ENCODE peak calls at places on chromosomes 6 and 20, in four cellular contexts. One of them, this sample, is unnamed.

GRCh38 chr20:49030954-49031619 is 15.0 kb upstream of the CSE1L start:
- DNase-seq in neuronal stem cell: no peak
- DNase-seq in H9: no peak
- DNase-seq in IMR-90: no peak
- DNase-seq in this sample: peak

GRCh38 chr20:11274137-11274536 is 600.3 kb upstream of the JAG1 start:
- DNase-seq in H9: no peak
- DNase-seq in IMR-90: peak
- DNase-seq in neuronal stem cell: peak
- DNase-seq in this sample: peak

GRCh38 chr6:113634352-113635163 is 222.6 kb upstream of the MARCKS start:
- DNase-seq in H9: no peak
- DNase-seq in IMR-90: peak
- DNase-seq in neuronal stem cell: no peak
- DNase-seq in this sample: peak

GRCh38 chr6:6320901-6321300 is 439 bp upstream of the F13A1 start:
- DNase-seq in neuronal stem cell: no peak
- DNase-seq in H9: peak
- DNase-seq in IMR-90: no peak
- DNase-seq in this sample: no peak

GRCh38 chr6:108353853-108354252 is 59.0 kb downstream of the AFG1L start:
- DNase-seq in H9: no peak
- DNase-seq in neuronal stem cell: no peak
- DNase-seq in IMR-90: peak
- DNase-seq in this sample: no peak

GRCh38 chr20:47660602-47660905 is 124.7 kb downstream of the SULF2 start:
- DNase-seq in neuronal stem cell: no peak
- DNase-seq in H9: no peak
- DNase-seq in IMR-90: no peak
- DNase-seq in this sample: no peak

GRCh38 chr6:9455794-9456193 is 959.1 kb downstream of the TFAP2A start:
- DNase-seq in neuronal stem cell: no peak
- DNase-seq in H9: no peak
- DNase-seq in IMR-90: no peak
- DNase-seq in this sample: no peak

GRCh38 chr6:43926644-43927524 is 156.9 kb downstream of the VEGFA start:
- DNase-seq in H9: peak
- DNase-seq in neuronal stem cell: peak
- DNase-seq in IMR-90: peak
- DNase-seq in this sample: peak

GRCh38 chr6:19892250-19892649 is 55.1 kb downstream of the ID4 start:
- DNase-seq in IMR-90: no peak
- DNase-seq in H9: no peak
- DNase-seq in neuronal stem cell: no peak
- DNase-seq in this sample: peak

GRCh38 chr6:29506446-29507067 is 18.8 kb upstream of the MAS1L start:
- DNase-seq in IMR-90: no peak
- DNase-seq in H9: peak
- DNase-seq in neuronal stem cell: no peak
- DNase-seq in this sample: no peak

GRCh38 chr6:37354526-37355384 is 972 bp downstream of the RNF8 start:
- DNase-seq in IMR-90: peak
- DNase-seq in neuronal stem cell: peak
- DNase-seq in H9: peak
- DNase-seq in this sample: no peak

GRCh38 chr6:139743629-139744028 is 369.2 kb upstream of the CITED2 start:
- DNase-seq in IMR-90: peak
- DNase-seq in neuronal stem cell: no peak
- DNase-seq in H9: no peak
- DNase-seq in this sample: peak

DNA sequence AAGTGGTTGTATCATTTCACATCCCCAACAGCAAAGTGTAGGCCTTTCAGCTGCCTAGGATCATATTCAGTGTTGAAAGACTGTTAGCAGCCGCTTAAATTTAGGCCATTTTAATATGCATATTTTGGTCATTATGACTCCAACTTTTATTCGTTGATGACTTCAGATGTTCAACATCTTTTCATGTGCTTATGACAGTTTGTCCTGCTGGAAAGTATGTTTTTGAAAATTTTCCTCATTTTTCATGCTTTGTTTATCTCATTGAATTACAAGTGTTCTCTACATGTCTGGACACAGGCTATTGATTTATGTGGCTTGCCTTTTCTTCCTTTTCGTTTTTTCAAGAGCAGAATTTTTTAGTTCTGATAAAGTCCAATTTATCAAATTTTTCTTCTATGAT is 244.0 kb downstream of the THBS2 start:
- DNase-seq in H9: no peak
- DNase-seq in IMR-90: no peak
- DNase-seq in neuronal stem cell: no peak
- DNase-seq in this sample: no peak
- H2BK120ac ChIP-seq in H9: no peak
- H2BK120ac ChIP-seq in IMR-90: no peak
- H2BK120ac ChIP-seq in neuronal stem cell: no peak
- H2BK120ac ChIP-seq in this sample: no peak

GRCh38 chr6:30829016-30829415 is 55.3 kb upstream of the DDR1 start:
- DNase-seq in H9: no peak
- DNase-seq in neuronal stem cell: no peak
- DNase-seq in IMR-90: no peak
- DNase-seq in this sample: no peak
- H2BK120ac ChIP-seq in H9: no peak
- H2BK120ac ChIP-seq in neuronal stem cell: peak
- H2BK120ac ChIP-seq in IMR-90: peak
- H2BK120ac ChIP-seq in this sample: peak

GRCh38 chr6:61869632-61870400 is 416.2 kb downstream of the KHDRBS2 start:
- DNase-seq in IMR-90: no peak
- DNase-seq in H9: no peak
- DNase-seq in neuronal stem cell: no peak
- DNase-seq in this sample: no peak

GRCh38 chr6:61867635-61868034 is 418.4 kb downstream of the KHDRBS2 start:
- DNase-seq in IMR-90: no peak
- DNase-seq in neuronal stem cell: no peak
- DNase-seq in H9: no peak
- DNase-seq in this sample: no peak

GRCh38 chr6:61868507-61869080 is 417.4 kb downstream of the KHDRBS2 start:
- DNase-seq in H9: no peak
- DNase-seq in neuronal stem cell: no peak
- DNase-seq in IMR-90: no peak
- DNase-seq in this sample: no peak
- H2BK120ac ChIP-seq in H9: no peak
- H2BK120ac ChIP-seq in neuronal stem cell: no peak
- H2BK120ac ChIP-seq in IMR-90: no peak
- H2BK120ac ChIP-seq in this sample: no peak

GRCh38 chr6:30780642-30780920 is 36.2 kb upstream of the IER3 start:
- DNase-seq in IMR-90: no peak
- DNase-seq in H9: no peak
- DNase-seq in neuronal stem cell: no peak
- DNase-seq in this sample: no peak

GRCh38 chr6:30781362-30781696 is 37.0 kb upstream of the IER3 start:
- DNase-seq in H9: no peak
- DNase-seq in IMR-90: no peak
- DNase-seq in neuronal stem cell: no peak
- DNase-seq in this sample: no peak

GRCh38 chr6:30781697-30782424 is 37.5 kb upstream of the IER3 start:
- DNase-seq in H9: no peak
- DNase-seq in IMR-90: peak
- DNase-seq in neuronal stem cell: no peak
- DNase-seq in this sample: peak

GRCh38 chr6:30778001-30778400 is 33.7 kb upstream of the IER3 start:
- DNase-seq in H9: no peak
- DNase-seq in IMR-90: no peak
- DNase-seq in neuronal stem cell: no peak
- DNase-seq in this sample: no peak

DNA sequence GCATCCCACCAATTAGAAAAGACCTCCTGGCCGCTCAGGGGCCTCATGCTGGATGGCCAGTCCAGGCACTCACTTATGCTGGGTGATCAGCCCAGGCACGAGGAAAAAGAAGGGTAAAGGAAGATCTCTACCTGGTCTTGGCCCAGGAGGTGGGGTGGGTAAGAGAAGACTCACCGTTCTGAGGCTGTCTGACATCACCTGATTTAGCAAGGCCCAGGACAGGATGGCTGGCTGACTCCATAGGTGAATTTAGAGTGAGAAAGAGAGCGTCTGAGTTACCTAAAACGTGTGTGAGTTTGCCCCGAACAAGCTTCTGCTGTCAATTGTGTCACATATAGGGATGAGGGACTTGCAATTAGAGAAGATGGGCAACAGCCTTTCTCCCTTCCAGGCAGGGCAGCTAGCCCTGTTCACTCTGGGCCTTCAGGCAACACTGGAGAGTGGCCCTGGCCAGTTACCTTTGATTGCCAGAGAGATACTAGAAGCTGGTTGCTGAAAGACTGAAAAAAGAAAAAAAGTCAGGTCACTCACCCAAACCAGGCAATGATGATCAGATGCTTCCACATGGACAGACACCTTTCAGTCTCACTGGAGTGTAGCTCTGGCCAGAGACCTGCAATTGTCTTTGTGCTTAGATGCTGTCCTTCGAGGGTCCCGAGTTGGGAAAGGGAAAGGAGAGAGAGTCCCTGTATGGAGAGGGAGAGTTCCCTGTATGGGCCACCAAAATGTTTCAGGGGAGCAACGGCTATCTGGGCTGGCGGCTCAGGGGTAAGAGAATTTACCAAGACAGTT is 35.7 kb upstream of the IER3 start:
- DNase-seq in IMR-90: no peak
- DNase-seq in neuronal stem cell: no peak
- DNase-seq in H9: no peak
- DNase-seq in this sample: no peak
- H2BK120ac ChIP-seq in IMR-90: peak
- H2BK120ac ChIP-seq in neuronal stem cell: no peak
- H2BK120ac ChIP-seq in H9: no peak
- H2BK120ac ChIP-seq in this sample: peak

DNA sequence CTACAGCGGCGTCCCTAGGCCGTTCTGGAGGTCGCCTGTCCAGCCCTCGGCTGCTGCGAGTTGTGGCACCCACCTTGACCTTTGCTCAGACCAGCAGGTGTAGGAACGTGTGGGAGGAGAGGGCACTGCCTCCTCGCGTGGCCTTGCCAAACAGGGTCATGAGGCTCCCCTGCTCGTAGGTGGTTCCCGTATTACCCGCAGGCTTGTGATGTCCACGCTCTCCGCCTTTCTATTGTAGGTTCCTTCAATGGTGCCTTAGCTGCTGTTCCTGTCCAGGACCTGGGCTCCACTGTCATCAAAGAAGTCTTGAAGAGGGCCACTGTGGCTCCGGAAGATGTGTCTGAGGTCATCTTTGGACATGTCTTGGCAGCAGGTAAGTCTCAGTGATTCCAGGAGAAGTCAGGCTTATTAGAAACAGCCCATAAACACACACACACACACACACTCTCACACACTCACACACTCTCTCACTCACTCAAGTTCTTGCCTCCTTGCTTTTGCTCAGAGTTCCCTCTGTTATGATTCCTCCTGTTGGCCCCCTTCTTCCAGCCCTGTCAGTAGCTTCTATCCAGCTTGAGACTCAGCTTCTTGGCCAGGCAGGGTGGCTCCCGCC is 942 bp downstream of the ACAT2 start:
- DNase-seq in H9: no peak
- DNase-seq in neuronal stem cell: no peak
- DNase-seq in IMR-90: no peak
- DNase-seq in this sample: peak
- H2BK120ac ChIP-seq in H9: no peak
- H2BK120ac ChIP-seq in neuronal stem cell: no peak
- H2BK120ac ChIP-seq in IMR-90: no peak
- H2BK120ac ChIP-seq in this sample: peak

This sample was measured in trophoblast cell.